ENCODE peak calls at places on chromosomes 4 and X, in four cellular contexts. K is mesenchymal stem cell, B is Daoy, X is NCI-H2029. S is an unnamed sample.

GRCh38 chr4:55910140-55910539 is 38.6 kb upstream of the CEP135 start:
- DNase-seq in K (peak), B (no peak), X (no peak), S (no peak)

GRCh38 chr4:66465111-66465510 is 794.8 kb upstream of the EPHA5 start:
- DNase-seq in K (peak), B (peak), X (no peak), S (no peak)

GRCh38 chr4:169059294-169060201 is 49.5 kb upstream of the CBR4 start:
- DNase-seq in K (peak), B (no peak), X (no peak), S (no peak)

GRCh38 chrX:97057349-97057909 is 173.7 kb downstream of the RPA4 start:
- DNase-seq in K (no peak), B (no peak), X (peak), S (peak)

GRCh38 chr4:75705198-75705712 is 19.1 kb upstream of the USO1 start:
- DNase-seq in K (no peak), B (no peak), X (no peak), S (no peak)

GRCh38 chr4:36325499-36325898 is 44.1 kb downstream of the DTHD1 start:
- DNase-seq in K (no peak), B (no peak), X (no peak), S (no peak)

GRCh38 chr4:73222466-73223257 is 35.9 kb downstream of the ANKRD17 start:
- DNase-seq in K (peak), B (peak), X (peak), S (peak)

GRCh38 chr4:87108142-87108546 is 112.3 kb downstream of the KLHL8 start:
- DNase-seq in K (peak), B (peak), X (no peak), S (no peak)

GRCh38 chrX:35890699-35891098 is 28.8 kb upstream of the CFAP47 start:
- DNase-seq in K (peak), B (peak), X (peak), S (peak)

GRCh38 chr4:104896623-104897296 is 249.9 kb upstream of the TET2 start:
- DNase-seq in K (no peak), B (no peak), X (peak), S (peak)

S was measured in NCI-H1092.